ENCODE peak calls at places on chromosomes 7 and 10, in six cellular contexts. H is PC-3, T is T-cell, U is A549, I is M059J, Q is amniotic epithelial cell. F is an unnamed sample.
A peak's percentile ranks its signal among the peaks of the same experiment; 100 is the strongest.

GRCh38 chr10:109282510-109282909 is 640.8 kb downstream of the XPNPEP1 start:
- DNase-seq in H (peak; percentile 35), T (no peak), U (peak; percentile 2), I (peak; percentile 70), Q (peak; percentile 92), F (peak; percentile 80)

GRCh38 chr10:47029181-47029971 is 118.1 kb downstream of the PTPN20 start:
- DNase-seq in H (no peak), T (no peak), U (no peak), I (no peak), Q (no peak), F (no peak)

GRCh38 chr7:18684899-18685298 is 189.3 kb downstream of the HDAC9 start:
- DNase-seq in H (no peak), T (no peak), U (no peak), I (peak; percentile 80), Q (peak; percentile 59), F (no peak)

GRCh38 chr10:26372513-26373354 is 65.4 kb upstream of the APBB1IP start:
- DNase-seq in H (no peak), T (no peak), U (no peak), I (no peak), Q (no peak), F (no peak)

GRCh38 chr10:73810735-73811465 is 498 bp downstream of the NDST2 start:
- DNase-seq in H (peak; percentile 68), T (peak; percentile 61), U (peak; percentile 29), I (peak; percentile 22), Q (peak; percentile 31), F (no peak)

GRCh38 chr10:78846770-78847169 is 222.0 kb upstream of the ZMIZ1 start:
- DNase-seq in H (no peak), T (no peak), U (no peak), I (no peak), Q (no peak), F (no peak)

GRCh38 chr7:41581041-41581440 is 121.8 kb downstream of the INHBA start:
- DNase-seq in H (no peak), T (no peak), U (no peak), I (no peak), Q (peak; percentile 45), F (no peak)

GRCh38 chr7:749121-749520 is 22.0 kb upstream of the PRKAR1B start:
- DNase-seq in H (no peak), T (no peak), U (no peak), I (no peak), Q (no peak), F (no peak)

GRCh38 chr7:44959433-44959951 is 19.3 kb downstream of the MYO1G start:
- DNase-seq in H (no peak), T (peak; percentile 65), U (peak; percentile 46), I (peak; percentile 82), Q (no peak), F (no peak)

GRCh38 chr7:118104812-118105441 is 79.0 kb upstream of the LSM8 start:
- DNase-seq in H (peak; percentile 54), T (no peak), U (peak; percentile 44), I (peak; percentile 23), Q (peak; percentile 25), F (no peak)

GRCh38 chr10:69504576-69505250 is 53.4 kb downstream of the TSPAN15 start:
- DNase-seq in H (no peak), T (no peak), U (no peak), I (peak; percentile 37), Q (no peak), F (no peak)

GRCh38 chr7:50266893-50267386 is 37.6 kb upstream of the IKZF1 start:
- DNase-seq in H (no peak), T (peak; percentile 70), U (no peak), I (no peak), Q (no peak), F (no peak)

GRCh38 chr7:148547946-148548345 is 42.6 kb upstream of the C7orf33 start:
- DNase-seq in H (no peak), T (no peak), U (no peak), I (no peak), Q (no peak), F (no peak)

GRCh38 chr10:35225204-35225603 is 98.6 kb downstream of the CREM start:
- DNase-seq in H (peak; percentile 60), T (no peak), U (no peak), I (no peak), Q (no peak), F (no peak)

GRCh38 chr7:145092766-145093165 is 256.9 kb upstream of the TPK1 start:
- DNase-seq in H (no peak), T (no peak), U (no peak), I (no peak), Q (no peak), F (no peak)

GRCh38 chr10:94963901-94964300 is 25.4 kb downstream of the CYP2C9 start:
- DNase-seq in H (peak; percentile 51), T (no peak), U (peak; percentile 68), I (peak; percentile 33), Q (peak; percentile 11), F (peak; percentile 22)

GRCh38 chr7:93728292-93728691 is 153.8 kb upstream of the CALCR start:
- DNase-seq in H (no peak), T (no peak), U (no peak), I (peak; percentile 4), Q (peak; percentile 39), F (no peak)

GRCh38 chr10:102065561-102066420 is 642 bp downstream of the HPS6 start:
- DNase-seq in H (no peak), T (no peak), U (peak; percentile 48), I (peak; percentile 50), Q (peak; percentile 12), F (no peak)

GRCh38 chr10:78045237-78045636 is 11.6 kb downstream of the RPS24 start:
- DNase-seq in H (peak; percentile 58), T (no peak), U (no peak), I (no peak), Q (no peak), F (no peak)

GRCh38 chr10:14326581-14326980 is 4.1 kb downstream of the FRMD4A start:
- DNase-seq in H (no peak), T (no peak), U (no peak), I (peak; percentile 16), Q (peak; percentile 9), F (no peak)

GRCh38 chr7:47622946-47623640 is 41.2 kb upstream of the TNS3 start:
- DNase-seq in H (peak; percentile 25), T (no peak), U (peak; percentile 75), I (peak; percentile 89), Q (peak; percentile 90), F (peak; percentile 80)

GRCh38 chr10:114684822-114685209 is 26.7 kb upstream of the ABLIM1 start:
- DNase-seq in H (peak; percentile 70), T (no peak), U (peak; percentile 81), I (peak; percentile 85), Q (peak; percentile 66), F (no peak)

GRCh38 chr7:82548141-82548688 is 104.6 kb upstream of the CACNA2D1 start:
- DNase-seq in H (peak; percentile 8), T (no peak), U (no peak), I (no peak), Q (no peak), F (no peak)

GRCh38 chr7:116809636-116810266 is 52.6 kb upstream of the CAPZA2 start:
- DNase-seq in H (peak; percentile 87), T (no peak), U (peak; percentile 79), I (peak; percentile 81), Q (peak; percentile 63), F (no peak)

GRCh38 chr10:90227259-90227658 is 525.9 kb downstream of the KIF20B start:
- DNase-seq in H (peak; percentile 93), T (no peak), U (no peak), I (peak; percentile 100), Q (peak; percentile 98), F (peak; percentile 44)

GRCh38 chr10:122845783-122846332 is at the start of gene CUZD1:
- DNase-seq in H (no peak), T (no peak), U (no peak), I (no peak), Q (no peak), F (no peak)

GRCh38 chr10:66827353-66827752 is 98.5 kb upstream of the LRRTM3 start:
- DNase-seq in H (peak; percentile 100), T (no peak), U (no peak), I (peak; percentile 73), Q (peak; percentile 75), F (no peak)

GRCh38 chr7:1769286-1770200 is 99.5 kb downstream of the ELFN1 start:
- DNase-seq in H (no peak), T (no peak), U (no peak), I (no peak), Q (no peak), F (peak; percentile 33)

GRCh38 chr7:44629825-44630580 is 23.6 kb downstream of the OGDH start:
- DNase-seq in H (no peak), T (no peak), U (no peak), I (no peak), Q (no peak), F (no peak)

GRCh38 chr7:157274991-157275427 is 61.8 kb upstream of the DNAJB6 start:
- DNase-seq in H (no peak), T (no peak), U (no peak), I (no peak), Q (peak; percentile 39), F (no peak)

GRCh38 chr10:97349752-97350117 is 15.2 kb upstream of the FRAT2 start:
- DNase-seq in H (no peak), T (no peak), U (no peak), I (no peak), Q (no peak), F (no peak)

GRCh38 chr7:17097668-17098297 is 200.7 kb upstream of the AHR start:
- DNase-seq in H (no peak), T (no peak), U (no peak), I (no peak), Q (peak; percentile 65), F (no peak)

GRCh38 chr10:68406111-68406814 is 814 bp downstream of the RUFY2 start:
- DNase-seq in H (peak; percentile 73), T (no peak), U (peak; percentile 72), I (peak; percentile 55), Q (peak; percentile 96), F (peak; percentile 64)

GRCh38 chr10:11849908-11850307 is 26.8 kb downstream of the PROSER2 start:
- DNase-seq in H (no peak), T (no peak), U (no peak), I (no peak), Q (peak; percentile 64), F (no peak)

GRCh38 chr10:97475936-97476594 is 22.2 kb downstream of the MMS19 start:
- DNase-seq in H (no peak), T (no peak), U (no peak), I (no peak), Q (peak; percentile 89), F (no peak)

GRCh38 chr7:150378853-150379589 is at the start of gene ZNF775:
- DNase-seq in H (peak; percentile 94), T (peak; percentile 91), U (peak; percentile 94), I (peak; percentile 96), Q (peak; percentile 88), F (peak; percentile 96)

GRCh38 chr10:88553116-88553752 is 29.9 kb downstream of the RNLS start:
- DNase-seq in H (no peak), T (peak; percentile 2), U (peak; percentile 75), I (peak; percentile 75), Q (peak; percentile 90), F (no peak)